ENCODE peak calls at places on chromosomes 12 and 14, in ten cellular contexts. P is tibial nerve; O is brain microvascular endothelial cell; Q is GM23338; Z is nephron progenitor cell; I is Calu3; D is stomach; H is HepG2; G is CD8-positive, alpha-beta T cell; V is neural crest cell. M is an unnamed sample.

GRCh38 chr12:40827923-40828592 is 135.8 kb downstream of the CNTN1 start:
- DNase-seq in P (no peak), O (no peak), Q (peak), Z (peak), I (no peak), D (no peak), H (no peak), G (no peak), V (no peak), M (no peak)

GRCh38 chr14:77278461-77279230 is 7.6 kb upstream of the NGB start:
- DNase-seq in P (no peak), O (no peak), Q (peak), Z (no peak), I (no peak), D (no peak), H (no peak), G (no peak), V (no peak), M (peak)

GRCh38 chr12:122917508-122918227 is 21.7 kb upstream of the VPS37B start:
- DNase-seq in P (no peak), O (peak), Q (no peak), Z (no peak), I (peak), D (peak), H (peak), G (no peak), V (no peak), M (no peak)

GRCh38 chr12:13680916-13681315 is 300.5 kb downstream of the GRIN2B start:
- DNase-seq in P (no peak), O (no peak), Q (no peak), Z (no peak), I (no peak), D (no peak), H (no peak), G (no peak), V (no peak), M (no peak)

GRCh38 chr12:107437954-107438353 is 247.6 kb upstream of the PWP1 start:
- DNase-seq in P (no peak), O (no peak), Q (no peak), Z (no peak), I (no peak), D (no peak), H (no peak), G (no peak), V (no peak), M (no peak)

GRCh38 chr12:69480698-69481097 is 10.5 kb downstream of the FRS2 start:
- DNase-seq in P (no peak), O (no peak), Q (no peak), Z (no peak), I (no peak), D (no peak), H (no peak), G (no peak), V (no peak), M (no peak)

GRCh38 chr14:103084021-103084919 is at the start of gene LBHD2:
- DNase-seq in P (no peak), O (no peak), Q (peak), Z (peak), I (no peak), D (no peak), H (no peak), G (no peak), V (no peak), M (no peak)

GRCh38 chr12:66025477-66025876 is 105.1 kb downstream of the LLPH start:
- DNase-seq in P (no peak), O (no peak), Q (no peak), Z (no peak), I (no peak), D (no peak), H (peak), G (no peak), V (no peak), M (no peak)

GRCh38 chr12:10140001-10140400 is 10.0 kb upstream of the CLEC7A start:
- DNase-seq in P (peak), O (peak), Q (peak), Z (peak), I (peak), D (no peak), H (peak), G (peak), V (peak), M (no peak)

GRCh38 chr12:113072136-113072535 is 15.6 kb downstream of the DTX1 start:
- DNase-seq in P (no peak), O (no peak), Q (no peak), Z (no peak), I (no peak), D (no peak), H (peak), G (no peak), V (no peak), M (no peak)

GRCh38 chr12:126747530-126748149 is 1519.3 kb upstream of the TMEM132C start:
- DNase-seq in P (peak), O (peak), Q (peak), Z (peak), I (peak), D (peak), H (peak), G (peak), V (peak), M (no peak)

GRCh38 chr12:113889076-113889475 is 77.0 kb downstream of the RBM19 start:
- DNase-seq in P (no peak), O (peak), Q (peak), Z (no peak), I (no peak), D (no peak), H (peak), G (no peak), V (no peak), M (peak)

GRCh38 chr14:88706425-88706824 is 86.3 kb downstream of the EML5 start:
- DNase-seq in P (no peak), O (peak), Q (no peak), Z (no peak), I (no peak), D (no peak), H (no peak), G (no peak), V (no peak), M (no peak)

GRCh38 chr12:13536219-13536910 is 339.8 kb downstream of the EMP1 start:
- DNase-seq in P (no peak), O (no peak), Q (no peak), Z (no peak), I (no peak), D (no peak), H (no peak), G (no peak), V (no peak), M (no peak)

GRCh38 chr12:111384596-111384995 is 15.7 kb upstream of the PHETA1 start:
- DNase-seq in P (no peak), O (no peak), Q (no peak), Z (no peak), I (no peak), D (no peak), H (no peak), G (no peak), V (no peak), M (no peak)

GRCh38 chr12:131494741-131495524 is 216.0 kb upstream of the SFSWAP start:
- DNase-seq in P (no peak), O (no peak), Q (no peak), Z (no peak), I (no peak), D (no peak), H (no peak), G (no peak), V (no peak), M (no peak)

GRCh38 chr12:113227169-113227568 is 5.9 kb downstream of the TPCN1 start:
- DNase-seq in P (no peak), O (no peak), Q (no peak), Z (no peak), I (no peak), D (no peak), H (no peak), G (no peak), V (no peak), M (peak)

GRCh38 chr12:114443607-114444421 is 37.9 kb upstream of the TBX5 start:
- DNase-seq in P (no peak), O (no peak), Q (peak), Z (no peak), I (no peak), D (no peak), H (no peak), G (no peak), V (no peak), M (no peak)

GRCh38 chr12:95599880-95600279 is 48.6 kb upstream of the USP44 start:
- DNase-seq in P (no peak), O (no peak), Q (no peak), Z (no peak), I (no peak), D (no peak), H (no peak), G (no peak), V (no peak), M (peak)

GRCh38 chr14:92961567-92961855 is 38.6 kb downstream of the CHGA start:
- DNase-seq in P (no peak), O (no peak), Q (no peak), Z (no peak), I (no peak), D (no peak), H (no peak), G (no peak), V (no peak), M (peak)

GRCh38 chr12:110932048-110932447 is 11.7 kb upstream of the MYL2 start:
- DNase-seq in P (no peak), O (no peak), Q (peak), Z (peak), I (no peak), D (no peak), H (no peak), G (no peak), V (peak), M (no peak)

GRCh38 chr12:91965781-91966180 is 179.9 kb downstream of the BTG1 start:
- DNase-seq in P (no peak), O (no peak), Q (no peak), Z (no peak), I (no peak), D (no peak), H (no peak), G (no peak), V (no peak), M (no peak)

GRCh38 chr12:132500137-132500855 is 10.3 kb downstream of the FBRSL1 start:
- DNase-seq in P (no peak), O (no peak), Q (no peak), Z (no peak), I (no peak), D (no peak), H (no peak), G (no peak), V (no peak), M (no peak)

GRCh38 chr14:92542766-92543554 is 29.4 kb downstream of the RIN3 start:
- DNase-seq in P (no peak), O (no peak), Q (no peak), Z (no peak), I (no peak), D (no peak), H (no peak), G (no peak), V (no peak), M (no peak)

GRCh38 chr12:109760031-109760929 is 46.7 kb downstream of the FAM222A start:
- DNase-seq in P (no peak), O (no peak), Q (no peak), Z (peak), I (peak), D (peak), H (peak), G (no peak), V (no peak), M (peak)

GRCh38 chr14:104795781-104796681 is 483 bp upstream of the AKT1 start:
- DNase-seq in P (no peak), O (no peak), Q (peak), Z (peak), I (peak), D (peak), H (peak), G (peak), V (no peak), M (no peak)

GRCh38 chr12:31323466-31324115 is 2.4 kb downstream of the SINHCAF start:
- DNase-seq in P (peak), O (no peak), Q (peak), Z (no peak), I (no peak), D (peak), H (no peak), G (peak), V (no peak), M (no peak)

GRCh38 chr14:94476018-94476417 is at the start of gene SERPINA9:
- DNase-seq in P (no peak), O (no peak), Q (no peak), Z (no peak), I (no peak), D (no peak), H (no peak), G (no peak), V (no peak), M (no peak)

GRCh38 chr12:40105265-40105514 is 691 bp downstream of the SLC2A13 start:
- DNase-seq in P (peak), O (peak), Q (no peak), Z (no peak), I (no peak), D (no peak), H (no peak), G (no peak), V (peak), M (no peak)

GRCh38 chr12:12745576-12746211 is 28.5 kb downstream of the CDKN1B start:
- DNase-seq in P (no peak), O (no peak), Q (no peak), Z (no peak), I (no peak), D (no peak), H (no peak), G (no peak), V (no peak), M (no peak)

GRCh38 chr12:31207799-31208465 is 118.0 kb downstream of the SINHCAF start:
- DNase-seq in P (no peak), O (no peak), Q (no peak), Z (no peak), I (no peak), D (no peak), H (no peak), G (no peak), V (no peak), M (no peak)

GRCh38 chr12:121144416-121144914 is 11.8 kb downstream of the P2RX7 start:
- DNase-seq in P (no peak), O (peak), Q (no peak), Z (no peak), I (no peak), D (no peak), H (no peak), G (no peak), V (no peak), M (no peak)

GRCh38 chr14:34232790-34233189 is 229.2 kb downstream of the SPTSSA start:
- DNase-seq in P (no peak), O (no peak), Q (no peak), Z (no peak), I (no peak), D (no peak), H (no peak), G (no peak), V (no peak), M (no peak)

GRCh38 chr14:88975926-88976325 is 151.5 kb downstream of the TTC8 start:
- DNase-seq in P (no peak), O (no peak), Q (peak), Z (no peak), I (no peak), D (no peak), H (no peak), G (no peak), V (no peak), M (no peak)

GRCh38 chr12:57810450-57810849 is 8.1 kb downstream of the AVIL start:
- DNase-seq in P (no peak), O (no peak), Q (no peak), Z (no peak), I (peak), D (no peak), H (no peak), G (no peak), V (no peak), M (peak)

DNA sequence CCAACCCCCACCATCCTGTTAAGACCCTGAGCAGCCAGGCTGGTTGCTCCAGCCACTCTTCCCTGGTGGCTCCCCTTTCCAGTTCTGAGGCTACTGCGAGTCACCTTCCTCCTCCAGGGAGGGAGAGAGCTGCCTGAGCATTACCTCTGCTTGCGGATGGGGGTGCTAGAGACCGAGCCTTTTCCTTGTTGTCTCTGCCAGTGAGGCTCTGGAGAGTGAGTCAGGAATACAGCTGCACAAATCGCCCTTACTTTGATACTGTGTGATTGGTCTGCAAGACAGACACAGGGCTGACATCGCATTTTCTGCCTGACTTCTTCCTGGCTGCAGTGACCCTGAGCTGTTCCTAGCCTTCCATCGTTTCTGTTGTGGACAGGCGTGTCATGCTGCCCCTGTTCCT is 94.3 kb downstream of the SLC25A47 start:
- DNase-seq in P (peak), O (peak), Q (peak), Z (peak), I (peak), D (peak), H (peak), G (no peak), V (peak), M (no peak)
- TF ChIP-seq CTCF in P (peak), O (peak), Q (peak), Z (peak), I (peak), D (no peak), H (peak), G (no peak), V (peak), M (peak)

DNA sequence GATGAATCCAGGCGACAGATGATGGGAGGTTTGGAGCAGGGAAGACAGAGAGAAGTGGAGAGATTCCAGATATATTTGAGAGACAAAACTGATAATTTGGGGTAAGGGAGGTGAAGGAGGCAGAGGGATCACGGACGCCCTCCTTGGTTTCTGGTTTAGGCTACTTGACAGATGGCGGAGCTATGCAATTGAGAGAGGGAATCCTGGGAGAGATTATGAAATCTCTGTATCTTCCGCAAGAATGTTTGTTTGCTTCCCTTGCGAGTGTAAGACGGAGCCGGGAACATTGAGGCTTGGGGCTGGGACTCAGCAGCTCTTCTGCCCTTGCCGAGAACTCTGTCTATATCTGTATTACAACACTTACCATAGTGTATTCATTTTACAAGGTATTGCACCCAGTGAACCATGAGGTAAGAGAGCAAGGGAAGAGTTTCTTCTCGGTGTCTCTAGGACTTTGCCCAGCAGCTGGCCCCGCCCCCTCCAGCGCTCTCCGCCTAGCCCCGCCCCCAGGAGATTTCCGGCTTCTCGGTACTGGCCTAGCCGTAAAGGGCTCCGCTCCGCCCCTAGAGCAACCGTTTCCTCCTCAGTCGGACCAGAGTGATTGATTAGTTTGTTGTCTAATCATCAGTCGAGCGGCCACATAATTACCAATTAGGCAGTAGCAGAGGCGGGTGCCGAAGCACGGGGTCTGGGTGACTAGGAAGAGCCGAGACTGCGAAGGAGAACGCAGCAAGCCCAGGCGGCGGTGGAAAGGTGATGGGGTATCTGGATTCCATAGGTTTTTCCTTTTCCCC is at the start of gene PRR13:
- DNase-seq in P (peak), O (peak), Q (peak), Z (peak), I (peak), D (peak), H (peak), G (peak), V (peak), M (peak)
- TF ChIP-seq CTCF in P (no peak), O (no peak), Q (no peak), Z (no peak), I (no peak), D (no peak), H (no peak), G (no peak), V (no peak), M (peak)

DNA sequence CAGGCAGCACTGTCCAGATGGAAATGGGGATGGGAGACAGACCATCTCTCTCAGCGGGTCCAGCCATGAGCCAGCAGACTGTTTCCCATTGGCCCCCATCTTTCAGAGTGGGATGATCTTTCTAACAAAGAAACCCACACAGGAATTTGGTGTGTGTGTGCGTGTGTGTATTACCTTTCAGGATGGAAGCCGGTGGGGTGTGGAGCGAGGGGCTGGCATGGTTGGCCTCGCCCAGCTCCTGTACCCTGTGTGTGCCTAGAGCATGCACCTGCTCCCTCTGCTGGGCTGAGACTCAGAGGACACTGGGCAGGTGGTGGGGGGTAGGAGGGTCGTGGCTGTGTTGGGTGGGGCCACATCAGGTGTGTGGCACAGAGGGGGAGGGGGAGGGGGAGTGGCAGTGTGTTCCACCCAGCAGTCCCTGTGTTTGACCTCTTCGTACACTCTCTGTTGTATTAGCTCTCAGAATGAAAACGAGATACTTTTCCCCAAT is 33.0 kb upstream of the TSPAN9 start:
- DNase-seq in P (no peak), O (no peak), Q (no peak), Z (no peak), I (no peak), D (no peak), H (no peak), G (no peak), V (no peak), M (no peak)
- TF ChIP-seq CTCF in P (no peak), O (no peak), Q (no peak), Z (no peak), I (no peak), D (no peak), H (no peak), G (no peak), V (no peak), M (no peak)

GRCh38 chr12:26358651-26359050 is 163.3 kb downstream of the SSPN start:
- DNase-seq in P (no peak), O (no peak), Q (no peak), Z (no peak), I (no peak), D (no peak), H (no peak), G (no peak), V (no peak), M (no peak)

GRCh38 chr12:26360062-26360461 is 164.7 kb downstream of the SSPN start:
- DNase-seq in P (peak), O (no peak), Q (no peak), Z (no peak), I (no peak), D (no peak), H (no peak), G (no peak), V (no peak), M (no peak)

GRCh38 chr12:26359576-26359975 is 164.2 kb downstream of the SSPN start:
- DNase-seq in P (no peak), O (no peak), Q (no peak), Z (no peak), I (no peak), D (no peak), H (no peak), G (no peak), V (no peak), M (no peak)

DNA sequence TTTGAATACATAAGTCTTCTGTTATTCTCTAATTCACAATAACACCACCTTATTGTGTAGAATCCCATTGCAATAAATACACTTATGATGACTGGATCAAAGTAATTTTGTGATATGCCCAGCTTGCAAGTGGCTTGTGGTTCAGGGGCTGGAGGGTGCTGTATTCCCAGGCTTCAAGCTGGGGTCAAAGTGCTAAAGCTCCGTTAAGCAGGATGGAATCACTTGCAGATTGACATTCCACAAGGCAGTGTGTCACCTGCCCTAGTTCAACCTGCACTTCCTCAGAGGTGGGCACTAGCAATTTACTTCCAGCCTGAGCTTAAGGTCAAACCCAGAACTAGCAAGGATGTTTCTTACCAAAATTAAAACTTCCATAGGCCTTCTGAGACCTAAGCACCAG is 166.6 kb downstream of the SSPN start:
- DNase-seq in P (no peak), O (no peak), Q (no peak), Z (no peak), I (no peak), D (no peak), H (peak), G (no peak), V (no peak), M (no peak)
- TF ChIP-seq CTCF in P (no peak), O (no peak), Q (no peak), Z (no peak), I (no peak), D (no peak), H (no peak), G (no peak), V (no peak), M (no peak)

GRCh38 chr12:100163416-100164152 is 20.9 kb upstream of the BLTP3B start:
- DNase-seq in P (peak), O (peak), Q (peak), Z (peak), I (peak), D (peak), H (no peak), G (peak), V (peak), M (no peak)
- TF ChIP-seq CTCF in P (no peak), O (no peak), Q (no peak), Z (peak), I (no peak), D (no peak), H (no peak), G (peak), V (peak), M (peak)